ENCODE peak calls at places on chromosome 12, in ten cellular contexts. A, D, X, P, I, M, B, O, Z and R are unnamed samples.

GRCh38 chr12:124296295-124296915 is 1.5 kb downstream of the RFLNA start:
- DNase-seq in A (no peak), D (no peak), X (no peak), P (no peak), I (no peak), M (no peak), B (no peak), O (no peak), Z (no peak), R (no peak)

GRCh38 chr12:48978291-48978740 is at the start of gene WNT1:
- DNase-seq in A (no peak), D (no peak), X (no peak), P (no peak), I (no peak), M (no peak), B (no peak), O (no peak), Z (no peak), R (no peak)

GRCh38 chr12:4975574-4975973 is 65.9 kb downstream of the KCNA1 start:
- DNase-seq in A (no peak), D (no peak), X (no peak), P (no peak), I (no peak), M (no peak), B (no peak), O (no peak), Z (no peak), R (no peak)

GRCh38 chr12:47824198-47824597 is 4.5 kb upstream of the HDAC7 start:
- DNase-seq in A (no peak), D (no peak), X (no peak), P (no peak), I (no peak), M (no peak), B (no peak), O (no peak), Z (no peak), R (no peak)

GRCh38 chr12:109944975-109945374 is 44.9 kb downstream of the TCHP start:
- DNase-seq in A (peak), D (no peak), X (no peak), P (peak), I (no peak), M (peak), B (no peak), O (no peak), Z (no peak), R (peak)

GRCh38 chr12:50442178-50442908 is 41.7 kb downstream of the LARP4 start:
- DNase-seq in A (no peak), D (no peak), X (no peak), P (no peak), I (no peak), M (no peak), B (no peak), O (no peak), Z (no peak), R (no peak)

GRCh38 chr12:15404485-15404884 is 82.2 kb downstream of the PTPRO start:
- DNase-seq in A (no peak), D (no peak), X (no peak), P (peak), I (peak), M (peak), B (no peak), O (no peak), Z (no peak), R (peak)

GRCh38 chr12:96294831-96295230 is 100.7 kb downstream of the ELK3 start:
- DNase-seq in A (peak), D (no peak), X (no peak), P (no peak), I (peak), M (peak), B (no peak), O (peak), Z (no peak), R (peak)

GRCh38 chr12:80058586-80058985 is 40.8 kb upstream of the OTOGL start:
- DNase-seq in A (no peak), D (no peak), X (no peak), P (no peak), I (no peak), M (no peak), B (no peak), O (no peak), Z (no peak), R (no peak)

GRCh38 chr12:95325501-95325900 is 107.9 kb downstream of the VEZT start:
- DNase-seq in A (no peak), D (no peak), X (no peak), P (no peak), I (no peak), M (no peak), B (no peak), O (no peak), Z (no peak), R (no peak)

GRCh38 chr12:25327321-25327720 is 76.6 kb upstream of the KRAS start:
- DNase-seq in A (no peak), D (no peak), X (no peak), P (no peak), I (no peak), M (no peak), B (no peak), O (no peak), Z (no peak), R (no peak)

GRCh38 chr12:91327889-91328288 is 145.3 kb upstream of the DCN start:
- DNase-seq in A (peak), D (no peak), X (peak), P (no peak), I (peak), M (peak), B (no peak), O (no peak), Z (no peak), R (peak)

GRCh38 chr12:47270782-47271664 is 191.3 kb upstream of the AMIGO2 start:
- DNase-seq in A (peak), D (no peak), X (peak), P (peak), I (peak), M (peak), B (peak), O (peak), Z (no peak), R (peak)

GRCh38 chr12:65122661-65123060 is 1.6 kb upstream of the WIF1 start:
- DNase-seq in A (no peak), D (no peak), X (no peak), P (no peak), I (peak), M (no peak), B (no peak), O (no peak), Z (no peak), R (no peak)

GRCh38 chr12:54166543-54167499 is 22.0 kb downstream of the SMUG1 start:
- DNase-seq in A (no peak), D (no peak), X (no peak), P (no peak), I (no peak), M (no peak), B (no peak), O (no peak), Z (no peak), R (no peak)

GRCh38 chr12:119593578-119594398 is at the start of gene TMEM233:
- DNase-seq in A (no peak), D (no peak), X (no peak), P (no peak), I (no peak), M (peak), B (no peak), O (no peak), Z (no peak), R (peak)

GRCh38 chr12:52013626-52014310 is 7.0 kb downstream of the TAMALIN start:
- DNase-seq in A (no peak), D (no peak), X (no peak), P (no peak), I (no peak), M (no peak), B (no peak), O (no peak), Z (no peak), R (no peak)
- H3K4me3 ChIP-seq in A (no peak), D (no peak), X (no peak), P (no peak), I (no peak), M (no peak), B (no peak), O (no peak), Z (no peak), R (no peak)

DNA sequence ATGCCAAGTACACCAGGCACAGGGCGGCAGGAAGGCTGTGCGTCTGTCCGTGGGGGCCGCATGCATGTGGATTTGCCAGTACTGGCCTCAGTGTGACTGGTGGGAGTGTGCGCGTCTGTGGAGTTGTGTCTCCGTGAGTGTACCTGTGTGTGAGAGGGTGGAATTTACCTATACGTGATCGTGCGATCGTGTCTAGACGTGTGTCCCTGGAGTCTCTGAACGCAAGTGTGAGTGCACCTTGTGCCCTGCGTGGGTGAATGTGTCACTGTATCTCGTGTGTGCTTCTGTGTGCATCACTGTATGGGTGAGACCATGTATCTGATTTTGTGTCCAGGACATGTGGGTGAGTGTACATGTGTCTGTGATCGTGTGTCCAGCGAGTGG is 4.9 kb downstream of the LHX5 start:
- DNase-seq in A (no peak), D (no peak), X (no peak), P (no peak), I (no peak), M (no peak), B (no peak), O (no peak), Z (no peak), R (no peak)
- TF ChIP-seq CTCF in A (no peak), D (no peak), X (no peak), P (no peak), I (no peak), M (no peak), B (no peak), O (no peak), Z (no peak), R (no peak)

DNA sequence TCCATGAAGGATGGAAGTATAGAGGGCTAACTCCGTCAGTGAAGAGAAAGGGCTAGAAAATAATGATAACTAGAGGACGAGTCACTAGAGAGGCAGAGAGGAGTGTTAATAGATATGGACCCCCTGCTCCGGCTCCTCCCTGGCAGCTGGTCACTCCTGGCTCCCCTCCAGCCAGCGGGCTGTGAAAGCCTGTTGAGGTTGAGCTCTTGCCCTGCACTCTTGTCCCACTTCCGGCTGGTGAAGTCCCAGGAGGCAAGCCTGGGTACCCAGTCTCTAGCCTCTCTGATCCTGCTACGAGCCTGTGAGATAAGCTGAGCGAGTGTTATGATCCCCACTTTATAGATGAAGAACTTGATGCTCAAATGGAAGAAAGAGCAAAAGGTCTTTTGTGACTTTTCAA is 90.3 kb downstream of the RFX4 start:
- DNase-seq in A (no peak), D (no peak), X (no peak), P (no peak), I (no peak), M (no peak), B (no peak), O (no peak), Z (no peak), R (no peak)
- H3K4me3 ChIP-seq in A (no peak), D (no peak), X (no peak), P (no peak), I (no peak), M (no peak), B (no peak), O (no peak), Z (no peak), R (no peak)

DNA sequence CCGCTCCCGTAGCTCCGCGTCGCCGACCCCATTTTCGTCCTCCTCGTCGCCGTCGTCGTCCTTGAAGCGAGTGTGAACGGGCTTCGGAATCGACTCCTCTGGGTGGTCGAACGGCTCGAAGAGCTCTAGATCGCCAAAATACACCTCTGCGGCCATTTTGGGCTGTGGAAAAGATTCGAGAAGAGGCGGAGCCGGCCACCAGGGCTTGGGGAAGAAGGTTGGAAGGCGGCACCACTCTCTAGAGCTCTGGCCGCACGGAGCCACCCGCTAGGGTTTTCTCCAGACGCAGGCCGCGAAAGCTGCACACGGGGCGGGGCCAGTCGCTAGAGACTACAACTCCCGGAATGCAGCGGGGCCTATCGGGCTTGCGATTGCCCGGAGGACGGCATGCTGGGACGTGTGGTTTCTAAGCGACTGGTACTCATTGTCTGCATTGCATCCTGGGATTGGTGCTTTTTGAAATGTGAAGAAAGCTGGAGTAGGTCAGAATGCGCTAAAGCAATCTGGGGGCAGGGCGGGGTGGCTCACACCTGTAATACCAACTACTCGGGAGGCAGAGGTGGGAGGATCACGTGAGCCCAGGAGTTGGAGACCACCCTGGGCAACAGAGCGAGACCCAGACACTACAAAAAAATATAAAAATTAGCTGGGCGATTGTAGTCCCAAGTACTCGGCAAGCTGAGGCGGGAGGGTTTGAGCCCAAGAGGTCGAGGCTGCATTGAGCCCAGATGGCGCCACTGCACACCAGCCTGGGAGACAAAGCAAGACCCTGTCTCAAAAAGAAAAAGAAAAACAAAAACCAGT is at the start of gene ZCCHC8:
- DNase-seq in A (peak), D (peak), X (peak), P (peak), I (peak), M (peak), B (peak), O (peak), Z (peak), R (peak)
- TF ChIP-seq CTCF in A (no peak), D (peak), X (no peak), P (peak), I (peak), M (peak), B (peak), O (no peak), Z (peak), R (no peak)